ENCODE peak calls at places on chromosomes 2 and 18, in four cellular contexts. G, W, Z and N are unnamed samples.

GRCh38 chr2:28765316-28765715 is 13.7 kb downstream of the PPP1CB start:
- DNase-seq in Z (no peak), G (no peak), W (no peak), N (no peak)

GRCh38 chr2:96565111-96565510 is 28.6 kb downstream of the ARID5A start:
- DNase-seq in G (no peak), W (no peak), Z (no peak), N (no peak)

GRCh38 chr2:167861574-167862193 is 385.7 kb downstream of the STK39 start:
- DNase-seq in W (no peak), G (no peak), Z (no peak), N (no peak)

GRCh38 chr2:165277860-165278656 is 38.8 kb downstream of the SCN2A start:
- DNase-seq in G (no peak), Z (no peak), W (no peak), N (no peak)

GRCh38 chr2:181037922-181038321 is 57.5 kb downstream of the UBE2E3 start:
- DNase-seq in Z (no peak), G (no peak), W (no peak), N (no peak)

GRCh38 chr18:45657357-45658335 is 42.4 kb downstream of the SLC14A2 start:
- DNase-seq in G (no peak), W (no peak), Z (no peak), N (no peak)

GRCh38 chr18:45398448-45398847 is 216.8 kb upstream of the SLC14A2 start:
- DNase-seq in Z (no peak), W (no peak), G (no peak), N (no peak)

GRCh38 chr2:168436840-168437239 is 19.2 kb upstream of the CERS6 start:
- DNase-seq in W (no peak), G (no peak), Z (no peak), N (no peak)

GRCh38 chr2:48145845-48146452 is 239.7 kb upstream of the FBXO11 start:
- DNase-seq in W (peak), Z (no peak), G (peak), N (no peak)

GRCh38 chr18:13502585-13502984 is 223.8 kb downstream of the FAM210A start:
- DNase-seq in G (no peak), Z (no peak), W (no peak), N (no peak)

GRCh38 chr2:219459460-219460311 is 25.0 kb downstream of the SPEG start:
- DNase-seq in W (no peak), Z (no peak), G (peak), N (no peak)

GRCh38 chr2:168773719-168774521 is 28.5 kb upstream of the NOSTRIN start:
- DNase-seq in G (peak), Z (no peak), W (no peak), N (no peak)

GRCh38 chr2:42364653-42365052 is 3.6 kb upstream of the COX7A2L start:
- DNase-seq in W (no peak), Z (no peak), G (no peak), N (no peak)

GRCh38 chr2:49288902-49289680 is 134.8 kb upstream of the FSHR start:
- DNase-seq in W (no peak), Z (no peak), G (no peak), N (no peak)

GRCh38 chr2:239927424-239927981 is 97.6 kb downstream of the NDUFA10 start:
- DNase-seq in W (no peak), Z (no peak), G (peak), N (peak)

GRCh38 chr2:197954328-197954727 is 149.9 kb downstream of the PLCL1 start:
- DNase-seq in G (no peak), W (no peak), Z (no peak), N (no peak)

GRCh38 chr2:166610180-166610919 is 116.3 kb upstream of the SCN7A start:
- DNase-seq in G (no peak), Z (no peak), W (no peak), N (no peak)

GRCh38 chr2:179539112-179539511 is 274.5 kb upstream of the SESTD1 start:
- DNase-seq in W (no peak), Z (no peak), G (no peak), N (no peak)

GRCh38 chr2:974054-974453 is 23.4 kb downstream of the SNTG2 start:
- DNase-seq in Z (no peak), W (no peak), G (no peak), N (no peak)

GRCh38 chr18:62744076-62744705 is 28.9 kb downstream of the PHLPP1 start:
- DNase-seq in W (no peak), Z (no peak), G (no peak), N (no peak)

GRCh38 chr2:28633739-28634138 is 117.9 kb upstream of the PPP1CB start:
- DNase-seq in Z (no peak), G (peak), W (no peak), N (no peak)

GRCh38 chr18:78154444-78154843 is 825.2 kb upstream of the SALL3 start:
- DNase-seq in G (no peak), W (no peak), Z (no peak), N (no peak)

GRCh38 chr2:85772019-85772745 is 18.4 kb downstream of the ATOH8 start:
- DNase-seq in W (peak), G (peak), Z (no peak), N (peak)